ENCODE peak calls at places on chromosomes 3 and 15, in five cellular contexts. One of them, this sample, is unnamed.

GRCh38 chr3:100525753-100526612 is 33.6 kb downstream of the TMEM45A start:
- DNase-seq in PC-3: peak
- DNase-seq in CD8-positive, alpha-beta T cell: no peak
- DNase-seq in activated B cell treated with CpG ODN at 0.5 μM for 24 hours: no peak
- DNase-seq in fibroblast of the aortic adventitia: peak
- DNase-seq in this sample: no peak

GRCh38 chr3:73361591-73361990 is 263.1 kb downstream of the PDZRN3 start:
- DNase-seq in PC-3: no peak
- DNase-seq in CD8-positive, alpha-beta T cell: no peak
- DNase-seq in activated B cell treated with CpG ODN at 0.5 μM for 24 hours: no peak
- DNase-seq in fibroblast of the aortic adventitia: no peak
- DNase-seq in this sample: no peak

GRCh38 chr3:51382076-51382745 is 2.9 kb upstream of the MANF start:
- DNase-seq in PC-3: no peak
- DNase-seq in CD8-positive, alpha-beta T cell: no peak
- DNase-seq in activated B cell treated with CpG ODN at 0.5 μM for 24 hours: no peak
- DNase-seq in fibroblast of the aortic adventitia: no peak
- DNase-seq in this sample: no peak

GRCh38 chr15:58510715-58511465 is 79.1 kb downstream of the LIPC start:
- DNase-seq in PC-3: peak
- DNase-seq in CD8-positive, alpha-beta T cell: no peak
- DNase-seq in activated B cell treated with CpG ODN at 0.5 μM for 24 hours: no peak
- DNase-seq in fibroblast of the aortic adventitia: peak
- DNase-seq in this sample: no peak

GRCh38 chr3:151962891-151963290 is 89.4 kb downstream of the SUCNR1 start:
- DNase-seq in PC-3: no peak
- DNase-seq in CD8-positive, alpha-beta T cell: no peak
- DNase-seq in activated B cell treated with CpG ODN at 0.5 μM for 24 hours: no peak
- DNase-seq in fibroblast of the aortic adventitia: no peak
- DNase-seq in this sample: no peak

GRCh38 chr3:8567784-8568575 is 66.4 kb downstream of the LMCD1 start:
- DNase-seq in PC-3: no peak
- DNase-seq in CD8-positive, alpha-beta T cell: no peak
- DNase-seq in activated B cell treated with CpG ODN at 0.5 μM for 24 hours: no peak
- DNase-seq in fibroblast of the aortic adventitia: no peak
- DNase-seq in this sample: no peak

GRCh38 chr15:90790057-90790456 is 72.9 kb downstream of the BLM start:
- DNase-seq in PC-3: no peak
- DNase-seq in CD8-positive, alpha-beta T cell: no peak
- DNase-seq in activated B cell treated with CpG ODN at 0.5 μM for 24 hours: no peak
- DNase-seq in fibroblast of the aortic adventitia: no peak
- DNase-seq in this sample: no peak

GRCh38 chr3:134708671-134709070 is 57.8 kb upstream of the KY start:
- DNase-seq in PC-3: peak
- DNase-seq in CD8-positive, alpha-beta T cell: no peak
- DNase-seq in activated B cell treated with CpG ODN at 0.5 μM for 24 hours: no peak
- DNase-seq in fibroblast of the aortic adventitia: peak
- DNase-seq in this sample: no peak

GRCh38 chr15:58306591-58307312 is 125.0 kb upstream of the LIPC start:
- DNase-seq in PC-3: no peak
- DNase-seq in CD8-positive, alpha-beta T cell: no peak
- DNase-seq in activated B cell treated with CpG ODN at 0.5 μM for 24 hours: no peak
- DNase-seq in fibroblast of the aortic adventitia: peak
- DNase-seq in this sample: no peak

GRCh38 chr15:98562361-98562791 is 86.0 kb upstream of the IGF1R start:
- DNase-seq in PC-3: no peak
- DNase-seq in CD8-positive, alpha-beta T cell: no peak
- DNase-seq in activated B cell treated with CpG ODN at 0.5 μM for 24 hours: no peak
- DNase-seq in fibroblast of the aortic adventitia: no peak
- DNase-seq in this sample: no peak

GRCh38 chr3:185656321-185656840 is 70.3 kb downstream of the SENP2 start:
- DNase-seq in PC-3: peak
- DNase-seq in CD8-positive, alpha-beta T cell: no peak
- DNase-seq in activated B cell treated with CpG ODN at 0.5 μM for 24 hours: no peak
- DNase-seq in fibroblast of the aortic adventitia: peak
- DNase-seq in this sample: no peak

GRCh38 chr3:125280966-125281365 is 68.4 kb upstream of the SLC12A8 start:
- DNase-seq in PC-3: no peak
- DNase-seq in CD8-positive, alpha-beta T cell: no peak
- DNase-seq in activated B cell treated with CpG ODN at 0.5 μM for 24 hours: no peak
- DNase-seq in fibroblast of the aortic adventitia: peak
- DNase-seq in this sample: no peak

GRCh38 chr15:29452881-29453731 is 183.5 kb upstream of the NSMCE3 start:
- DNase-seq in PC-3: peak
- DNase-seq in CD8-positive, alpha-beta T cell: no peak
- DNase-seq in activated B cell treated with CpG ODN at 0.5 μM for 24 hours: no peak
- DNase-seq in fibroblast of the aortic adventitia: no peak
- DNase-seq in this sample: no peak

GRCh38 chr15:84915011-84915958 is 30.8 kb downstream of the SLC28A1 start:
- DNase-seq in PC-3: peak
- DNase-seq in CD8-positive, alpha-beta T cell: peak
- DNase-seq in activated B cell treated with CpG ODN at 0.5 μM for 24 hours: no peak
- DNase-seq in fibroblast of the aortic adventitia: peak
- DNase-seq in this sample: peak

GRCh38 chr15:69724331-69724730 is 271.7 kb downstream of the RPLP1 start:
- DNase-seq in PC-3: no peak
- DNase-seq in CD8-positive, alpha-beta T cell: no peak
- DNase-seq in activated B cell treated with CpG ODN at 0.5 μM for 24 hours: no peak
- DNase-seq in fibroblast of the aortic adventitia: no peak
- DNase-seq in this sample: no peak

GRCh38 chr3:75101329-75102147 is 487.1 kb upstream of the CNTN3 start:
- DNase-seq in PC-3: no peak
- DNase-seq in CD8-positive, alpha-beta T cell: no peak
- DNase-seq in activated B cell treated with CpG ODN at 0.5 μM for 24 hours: no peak
- DNase-seq in fibroblast of the aortic adventitia: no peak
- DNase-seq in this sample: no peak

GRCh38 chr15:73886717-73887345 is 13.5 kb downstream of the TBC1D21 start:
- DNase-seq in PC-3: no peak
- DNase-seq in CD8-positive, alpha-beta T cell: no peak
- DNase-seq in activated B cell treated with CpG ODN at 0.5 μM for 24 hours: no peak
- DNase-seq in fibroblast of the aortic adventitia: no peak
- DNase-seq in this sample: no peak

GRCh38 chr3:4323246-4324027 is 20.3 kb downstream of the SETMAR start:
- DNase-seq in PC-3: no peak
- DNase-seq in CD8-positive, alpha-beta T cell: no peak
- DNase-seq in activated B cell treated with CpG ODN at 0.5 μM for 24 hours: no peak
- DNase-seq in fibroblast of the aortic adventitia: peak
- DNase-seq in this sample: no peak

GRCh38 chr3:53677406-53677805 is 168.8 kb downstream of the CHDH start:
- DNase-seq in PC-3: peak
- DNase-seq in CD8-positive, alpha-beta T cell: no peak
- DNase-seq in activated B cell treated with CpG ODN at 0.5 μM for 24 hours: no peak
- DNase-seq in fibroblast of the aortic adventitia: peak
- DNase-seq in this sample: no peak
- TF ChIP-seq CTCF in PC-3: peak
- TF ChIP-seq CTCF in CD8-positive, alpha-beta T cell: no peak
- TF ChIP-seq CTCF in activated B cell treated with CpG ODN at 0.5 μM for 24 hours: no peak
- TF ChIP-seq CTCF in fibroblast of the aortic adventitia: peak
- TF ChIP-seq CTCF in this sample: no peak

DNA sequence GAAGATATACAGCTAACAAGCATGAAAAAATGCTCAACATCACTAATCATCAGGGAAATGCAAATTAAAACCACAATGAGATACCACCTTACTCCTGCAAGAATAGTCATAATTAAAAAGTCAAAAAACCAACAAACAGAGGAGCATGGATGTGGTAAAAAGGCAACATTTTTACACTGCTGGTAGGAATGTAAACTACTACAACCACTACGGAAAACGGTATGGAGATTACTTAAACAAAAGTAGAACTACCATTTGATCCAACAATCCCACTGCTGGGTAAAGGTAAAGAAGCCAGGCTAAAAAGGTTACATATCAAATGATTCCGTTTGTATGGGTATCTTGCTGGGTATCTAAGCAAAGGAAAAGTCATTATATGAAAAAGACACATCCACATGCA is 53.8 kb downstream of the STAG1 start:
- DNase-seq in PC-3: no peak
- DNase-seq in CD8-positive, alpha-beta T cell: no peak
- DNase-seq in activated B cell treated with CpG ODN at 0.5 μM for 24 hours: no peak
- DNase-seq in fibroblast of the aortic adventitia: no peak
- DNase-seq in this sample: no peak
- TF ChIP-seq CTCF in PC-3: no peak
- TF ChIP-seq CTCF in CD8-positive, alpha-beta T cell: no peak
- TF ChIP-seq CTCF in activated B cell treated with CpG ODN at 0.5 μM for 24 hours: no peak
- TF ChIP-seq CTCF in fibroblast of the aortic adventitia: no peak
- TF ChIP-seq CTCF in this sample: no peak

DNA sequence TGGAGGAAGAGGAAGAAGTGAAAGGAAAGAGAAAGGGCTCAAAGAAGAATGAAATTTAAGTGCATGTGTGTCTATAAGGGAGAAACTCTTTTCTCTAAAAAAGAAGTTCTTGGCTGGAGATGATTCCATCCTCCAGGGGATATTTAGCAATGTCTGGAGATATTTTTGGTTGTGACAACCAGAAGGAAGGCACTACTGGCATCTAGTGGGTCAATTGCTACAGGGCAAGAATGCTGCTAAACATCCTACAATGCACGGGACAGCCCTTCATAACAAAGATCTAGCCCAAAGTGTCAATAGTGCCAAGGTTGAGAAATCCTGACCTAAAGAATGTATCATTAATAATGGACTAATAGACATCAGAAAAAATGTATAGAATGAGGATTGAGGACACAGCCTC is 57.4 kb upstream of the ST3GAL6 start:
- DNase-seq in PC-3: peak
- DNase-seq in CD8-positive, alpha-beta T cell: no peak
- DNase-seq in activated B cell treated with CpG ODN at 0.5 μM for 24 hours: no peak
- DNase-seq in fibroblast of the aortic adventitia: peak
- DNase-seq in this sample: no peak
- TF ChIP-seq CTCF in PC-3: peak
- TF ChIP-seq CTCF in CD8-positive, alpha-beta T cell: no peak
- TF ChIP-seq CTCF in activated B cell treated with CpG ODN at 0.5 μM for 24 hours: no peak
- TF ChIP-seq CTCF in fibroblast of the aortic adventitia: peak
- TF ChIP-seq CTCF in this sample: no peak

DNA sequence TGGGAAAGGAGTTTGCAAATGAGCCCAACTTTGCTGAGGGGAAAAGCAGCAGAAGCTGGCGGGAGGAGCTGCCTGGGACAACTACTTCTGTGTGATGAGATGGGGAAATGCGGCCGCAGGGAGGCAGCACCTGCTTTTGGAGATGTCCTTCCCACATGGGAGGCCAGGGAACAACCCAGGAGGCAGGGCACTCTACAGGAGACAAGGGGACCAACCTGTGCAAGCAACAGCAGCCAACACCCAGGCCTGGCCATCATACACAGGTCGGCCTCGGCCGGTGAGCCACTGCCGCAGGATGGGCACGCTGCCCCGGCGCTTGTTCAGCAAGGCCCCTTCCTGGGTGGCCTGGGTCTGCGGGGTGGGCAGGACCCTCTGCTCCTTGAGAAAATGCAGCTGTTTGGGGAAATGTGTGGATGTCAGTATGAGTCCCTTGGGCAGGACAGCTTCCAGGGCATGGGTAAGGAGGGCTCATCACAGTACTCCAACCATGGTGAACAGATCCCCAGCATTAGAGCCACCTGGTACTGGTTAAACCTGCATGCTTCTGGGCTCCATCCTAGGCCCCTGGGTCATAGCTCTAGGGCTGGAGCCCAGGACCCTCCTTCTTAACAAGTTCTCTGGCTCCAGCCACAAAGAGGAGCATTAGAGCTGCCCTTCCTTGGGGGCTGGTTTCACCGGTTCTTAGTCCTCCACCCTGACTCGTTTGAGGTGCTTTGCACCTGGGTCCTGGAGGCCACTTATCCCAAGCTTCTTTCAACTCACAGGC is 11.6 kb downstream of the EPB42 start:
- DNase-seq in PC-3: no peak
- DNase-seq in CD8-positive, alpha-beta T cell: no peak
- DNase-seq in activated B cell treated with CpG ODN at 0.5 μM for 24 hours: no peak
- DNase-seq in fibroblast of the aortic adventitia: no peak
- DNase-seq in this sample: no peak
- TF ChIP-seq CTCF in PC-3: no peak
- TF ChIP-seq CTCF in CD8-positive, alpha-beta T cell: no peak
- TF ChIP-seq CTCF in activated B cell treated with CpG ODN at 0.5 μM for 24 hours: no peak
- TF ChIP-seq CTCF in fibroblast of the aortic adventitia: no peak
- TF ChIP-seq CTCF in this sample: no peak

DNA sequence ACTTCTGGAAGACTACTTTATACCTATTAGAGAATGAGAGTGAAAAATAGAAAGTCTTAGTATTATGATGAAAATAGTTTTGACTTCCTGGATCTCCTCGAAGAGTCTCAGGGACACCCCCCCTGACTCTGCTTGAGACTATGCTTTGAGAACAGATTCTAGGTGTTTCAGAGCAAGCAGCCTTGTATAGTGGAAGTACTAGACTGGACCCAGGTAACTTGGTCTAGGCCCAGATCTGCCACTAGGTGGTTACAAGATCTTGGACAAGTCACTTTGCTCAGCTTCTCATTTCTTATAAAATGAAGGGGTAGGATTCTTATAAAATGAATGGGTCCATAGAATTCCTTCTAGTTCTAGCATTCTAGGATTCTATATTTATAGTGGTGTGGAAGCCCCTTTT is 9.1 kb downstream of the ABHD5 start:
- DNase-seq in PC-3: peak
- DNase-seq in CD8-positive, alpha-beta T cell: no peak
- DNase-seq in activated B cell treated with CpG ODN at 0.5 μM for 24 hours: no peak
- DNase-seq in fibroblast of the aortic adventitia: no peak
- DNase-seq in this sample: no peak
- TF ChIP-seq CTCF in PC-3: peak
- TF ChIP-seq CTCF in CD8-positive, alpha-beta T cell: no peak
- TF ChIP-seq CTCF in activated B cell treated with CpG ODN at 0.5 μM for 24 hours: no peak
- TF ChIP-seq CTCF in fibroblast of the aortic adventitia: peak
- TF ChIP-seq CTCF in this sample: no peak

GRCh38 chr3:160225181-160226025 is at the start of gene C3orf80:
- DNase-seq in PC-3: peak
- DNase-seq in CD8-positive, alpha-beta T cell: peak
- DNase-seq in activated B cell treated with CpG ODN at 0.5 μM for 24 hours: peak
- DNase-seq in fibroblast of the aortic adventitia: peak
- DNase-seq in this sample: peak
- TF ChIP-seq CTCF in PC-3: peak
- TF ChIP-seq CTCF in CD8-positive, alpha-beta T cell: no peak
- TF ChIP-seq CTCF in activated B cell treated with CpG ODN at 0.5 μM for 24 hours: no peak
- TF ChIP-seq CTCF in fibroblast of the aortic adventitia: no peak
- TF ChIP-seq CTCF in this sample: no peak

GRCh38 chr3:129834580-129834979 is 58.9 kb downstream of the TMCC1 start:
- DNase-seq in PC-3: no peak
- DNase-seq in CD8-positive, alpha-beta T cell: no peak
- DNase-seq in activated B cell treated with CpG ODN at 0.5 μM for 24 hours: no peak
- DNase-seq in fibroblast of the aortic adventitia: no peak
- DNase-seq in this sample: no peak

GRCh38 chr3:129827765-129828164 is 65.7 kb downstream of the TMCC1 start:
- DNase-seq in PC-3: no peak
- DNase-seq in CD8-positive, alpha-beta T cell: peak
- DNase-seq in activated B cell treated with CpG ODN at 0.5 μM for 24 hours: peak
- DNase-seq in fibroblast of the aortic adventitia: no peak
- DNase-seq in this sample: no peak

GRCh38 chr3:129831503-129831902 is 62.0 kb downstream of the TMCC1 start:
- DNase-seq in PC-3: no peak
- DNase-seq in CD8-positive, alpha-beta T cell: no peak
- DNase-seq in activated B cell treated with CpG ODN at 0.5 μM for 24 hours: no peak
- DNase-seq in fibroblast of the aortic adventitia: no peak
- DNase-seq in this sample: no peak

GRCh38 chr3:129824926-129825541 is 68.5 kb downstream of the TMCC1 start:
- DNase-seq in PC-3: peak
- DNase-seq in CD8-positive, alpha-beta T cell: peak
- DNase-seq in activated B cell treated with CpG ODN at 0.5 μM for 24 hours: no peak
- DNase-seq in fibroblast of the aortic adventitia: peak
- DNase-seq in this sample: no peak

GRCh38 chr3:129829640-129830039 is 63.9 kb downstream of the TMCC1 start:
- DNase-seq in PC-3: peak
- DNase-seq in CD8-positive, alpha-beta T cell: peak
- DNase-seq in activated B cell treated with CpG ODN at 0.5 μM for 24 hours: no peak
- DNase-seq in fibroblast of the aortic adventitia: peak
- DNase-seq in this sample: no peak
- TF ChIP-seq CTCF in PC-3: peak
- TF ChIP-seq CTCF in CD8-positive, alpha-beta T cell: no peak
- TF ChIP-seq CTCF in activated B cell treated with CpG ODN at 0.5 μM for 24 hours: no peak
- TF ChIP-seq CTCF in fibroblast of the aortic adventitia: peak
- TF ChIP-seq CTCF in this sample: no peak

This sample was measured in mesothelial cell of epicardium.